ENCODE peak calls at places on chromosomes 16 and 17, in eight cellular contexts. Y is Peyer's patch, Q is dorsolateral prefrontal cortex, J is vagina, Z is GM12865, K is PC-9, E is cardiac fibroblast, B is B cell. A is an unnamed sample.

GRCh38 chr17:74746922-74747321 is 1.5 kb upstream of the NHERF1 start:
- DNase-seq in Q (no peak), J (no peak), E (no peak), Z (no peak), Y (no peak), B (no peak), K (no peak), A (peak; percentile 58)

GRCh38 chr16:28981517-28981916 is 3.3 kb upstream of the LAT start:
- DNase-seq in B (no peak), K (no peak), Z (peak; percentile 55), E (peak; percentile 29), Q (no peak), Y (no peak), J (no peak), A (peak; percentile 45)

GRCh38 chr17:34726536-34727384 is 147.4 kb downstream of the TMEM132E start:
- DNase-seq in E (no peak), Z (no peak), J (peak; percentile 81), K (no peak), B (no peak), Y (no peak), Q (no peak), A (no peak)

GRCh38 chr17:37770631-37771518 is 26.0 kb upstream of the HNF1B start:
- DNase-seq in K (peak; percentile 56), J (no peak), Y (no peak), E (peak; percentile 76), Z (peak; percentile 54), Q (peak; percentile 33), B (no peak), A (peak; percentile 75)

GRCh38 chr17:41965694-41966375 is 760 bp upstream of the CNP start:
- DNase-seq in Z (peak; percentile 78), E (peak; percentile 44), K (peak; percentile 91), J (no peak), Q (peak; percentile 34), Y (peak; percentile 77), B (peak; percentile 68), A (peak; percentile 56)

GRCh38 chr17:78258323-78259229 is 27.1 kb downstream of the TMEM235 start:
- DNase-seq in B (no peak), Z (peak; percentile 55), E (no peak), K (no peak), Y (peak; percentile 76), Q (no peak), J (no peak), A (no peak)

GRCh38 chr17:55285340-55286301 is 20.9 kb downstream of the HLF start:
- DNase-seq in Q (peak; percentile 95), J (no peak), K (no peak), B (no peak), Y (peak; percentile 54), Z (no peak), E (peak; percentile 65), A (no peak)

GRCh38 chr17:17227608-17228520 is 9.1 kb downstream of the FLCN start:
- DNase-seq in Q (peak; percentile 55), Z (no peak), B (no peak), K (no peak), E (no peak), J (no peak), Y (no peak), A (no peak)

GRCh38 chr16:70553645-70554044 is 30.0 kb downstream of the SF3B3 start:
- DNase-seq in B (no peak), Z (no peak), K (no peak), Y (no peak), Q (no peak), J (no peak), E (peak; percentile 92), A (no peak)

DNA sequence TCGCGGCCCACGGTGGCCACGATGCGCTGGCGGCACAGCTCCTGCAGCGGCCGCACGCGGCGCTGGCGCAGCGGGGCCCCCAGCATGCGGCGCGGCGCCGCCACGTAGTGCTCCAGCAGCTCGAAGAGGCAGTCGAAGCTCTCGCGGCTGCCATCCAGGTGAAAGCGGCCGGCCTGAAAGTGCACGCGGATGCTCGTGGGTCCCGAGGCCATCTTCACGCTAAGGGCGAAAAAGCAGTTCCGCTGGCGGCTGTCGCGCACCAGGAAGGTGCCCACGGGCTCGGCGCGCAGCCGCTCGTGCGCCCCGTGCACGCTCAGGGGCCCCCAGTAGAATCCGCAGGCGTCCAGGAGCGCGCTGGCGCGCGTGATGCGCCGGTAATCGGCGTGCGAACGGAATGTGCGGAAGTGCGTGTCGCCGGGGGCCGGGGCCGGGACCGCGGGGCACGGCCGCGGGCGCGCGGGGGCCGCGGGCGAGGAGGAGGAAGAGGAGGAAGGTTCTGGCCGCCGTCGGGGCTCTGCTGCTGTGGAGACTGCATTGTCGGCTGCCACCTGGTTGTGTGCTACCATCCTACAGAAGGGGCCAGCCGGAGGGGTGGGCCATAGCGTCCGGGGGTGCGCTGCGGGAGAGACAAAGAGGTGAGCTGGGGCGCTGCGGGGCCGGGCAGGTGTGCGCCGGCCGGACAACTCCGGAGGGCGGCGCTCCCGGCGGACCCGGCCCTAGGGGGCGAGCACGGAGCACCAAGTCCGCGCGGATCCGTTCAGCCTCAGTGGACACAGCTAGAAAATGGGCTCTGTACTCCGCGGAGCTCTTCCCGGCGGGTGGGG is 879 bp downstream of the SOCS1 start:
- DNase-seq in E (peak; percentile 37), B (peak; percentile 85), J (no peak), Y (peak; percentile 75), K (peak; percentile 51), Q (no peak), Z (peak; percentile 83), A (peak; percentile 56)
- TF ChIP-seq CTCF in E (no peak), B (no peak), J (no peak), Y (peak; percentile 22), K (no peak), Q (no peak), Z (peak; percentile 28), A (no peak)

DNA sequence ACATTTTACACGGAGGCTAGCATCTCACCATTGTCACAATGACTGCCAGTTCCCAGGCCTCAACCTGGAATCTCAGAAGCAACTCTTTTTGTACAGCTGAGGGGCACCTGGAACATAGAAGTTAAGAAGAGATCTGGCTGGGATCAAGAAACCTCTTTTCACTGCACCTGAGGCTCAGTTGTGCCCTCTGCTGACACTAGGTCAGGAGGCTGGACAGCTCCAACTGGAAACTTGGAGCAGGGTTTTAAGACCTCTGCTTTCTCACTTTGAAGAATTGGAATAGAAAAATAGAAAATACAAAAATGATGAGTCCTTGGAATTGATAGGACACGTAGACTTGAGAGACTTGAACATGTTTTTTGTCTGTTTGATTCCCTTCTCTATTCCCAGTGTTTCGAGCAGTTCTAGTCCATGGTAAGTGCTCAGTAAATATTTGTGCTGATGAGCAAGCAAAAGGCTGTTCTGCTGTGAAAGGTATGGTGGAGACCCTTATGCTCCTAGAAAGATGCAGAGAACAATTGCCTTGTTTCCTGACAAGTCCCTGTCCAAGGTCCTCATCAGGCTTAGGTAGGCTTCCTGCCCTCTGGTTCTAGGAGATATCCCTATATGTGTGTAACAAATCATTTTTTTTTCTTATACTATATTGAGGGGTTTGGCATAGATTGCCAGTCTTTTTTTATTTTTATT is 13.6 kb upstream of the PPM1D start:
- DNase-seq in E (peak; percentile 24), Q (no peak), J (no peak), K (no peak), Z (no peak), B (no peak), Y (no peak), A (peak; percentile 5)
- TF ChIP-seq CTCF in E (peak; percentile 35), Q (no peak), J (no peak), K (peak; percentile 60), Z (peak; percentile 28), B (no peak), Y (no peak), A (peak; percentile 22)

DNA sequence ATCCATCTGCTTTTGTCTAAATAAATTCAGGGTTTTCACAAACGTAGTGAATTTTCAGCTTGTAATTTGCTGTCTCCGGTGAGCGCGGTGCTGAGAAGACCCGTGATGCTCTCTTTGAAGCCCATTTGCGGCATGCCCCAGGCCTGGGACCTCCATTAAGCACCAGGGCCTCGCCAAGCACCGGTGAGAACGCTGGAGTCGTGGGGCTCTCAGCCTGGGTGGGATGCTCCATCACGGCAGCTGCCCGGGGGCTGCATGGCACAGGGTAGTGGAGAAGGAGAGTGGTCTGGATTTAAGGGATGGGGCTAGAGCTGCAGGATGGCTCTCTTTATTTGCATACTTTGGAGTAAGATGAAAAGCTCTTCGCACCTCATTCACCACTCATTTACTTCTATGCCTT is 248.7 kb downstream of the ABCC12 start:
- DNase-seq in B (no peak), Y (no peak), E (no peak), K (no peak), J (no peak), Z (no peak), Q (no peak), A (no peak)
- TF ChIP-seq CTCF in B (no peak), Y (no peak), E (no peak), K (no peak), J (no peak), Z (no peak), Q (no peak), A (no peak)

DNA sequence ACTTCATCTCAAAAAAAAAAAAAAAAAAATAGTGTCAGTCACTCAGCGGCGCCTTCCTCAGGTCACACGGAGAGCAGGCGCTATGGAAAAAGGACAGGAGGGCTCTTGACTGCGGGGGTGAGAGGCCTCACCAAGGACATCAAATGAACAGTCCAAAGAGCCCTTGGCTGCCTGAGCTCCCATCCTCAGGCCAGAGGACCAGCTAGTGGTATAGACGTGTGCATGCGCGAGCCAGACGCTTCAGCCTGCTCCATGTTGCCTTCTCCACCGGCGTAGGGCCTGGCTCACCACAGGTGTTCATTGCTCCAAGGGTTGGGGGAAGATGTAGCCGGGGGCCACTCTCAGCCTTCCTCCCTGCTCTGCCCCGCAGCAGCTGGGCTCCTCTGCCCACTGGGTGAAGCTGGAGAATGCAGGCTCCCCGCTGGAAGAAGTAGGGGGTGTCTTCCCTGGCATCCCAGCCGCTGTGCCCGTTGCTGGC is 65.8 kb upstream of the PLCG2 start:
- DNase-seq in J (no peak), B (no peak), Q (no peak), E (no peak), K (no peak), Z (no peak), Y (no peak), A (no peak)
- TF ChIP-seq CTCF in J (no peak), B (no peak), Q (no peak), E (no peak), K (no peak), Z (no peak), Y (no peak), A (no peak)

GRCh38 chr16:49351119-49351518 is 22.5 kb upstream of the C16orf78 start:
- DNase-seq in B (no peak), J (no peak), Z (no peak), E (no peak), Q (no peak), Y (no peak), K (no peak), A (peak; percentile 23)
- TF ChIP-seq CTCF in B (no peak), J (no peak), Z (no peak), E (no peak), Q (no peak), Y (no peak), K (no peak), A (no peak)

DNA sequence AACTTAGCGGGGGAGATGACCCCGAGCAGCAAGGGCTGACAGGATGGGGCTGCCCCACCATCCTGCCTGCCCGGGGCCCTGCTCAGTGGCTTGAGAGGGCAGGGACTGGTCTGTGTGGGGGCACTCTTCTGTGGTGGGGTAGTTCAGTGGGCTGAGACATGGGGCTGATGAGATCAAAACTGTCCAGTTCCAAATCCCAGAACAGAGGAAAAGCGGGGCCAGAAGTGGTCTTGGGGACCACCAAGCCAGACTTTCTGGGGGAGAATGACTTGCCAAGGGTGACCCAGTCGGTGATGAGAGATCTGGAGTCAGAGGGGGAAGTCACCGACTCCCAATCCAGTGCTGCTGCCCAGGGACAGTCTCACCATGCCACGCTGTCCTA is 27.6 kb downstream of the GOSR2 start:
- DNase-seq in E (no peak), Q (no peak), K (no peak), J (no peak), B (no peak), Z (no peak), Y (no peak), A (no peak)
- TF ChIP-seq CTCF in E (no peak), Q (no peak), K (no peak), J (no peak), B (no peak), Z (no peak), Y (no peak), A (no peak)